ENCODE peak calls at places on chromosomes 13 and 19, in six cellular contexts. One of them, this sample, is unnamed.
A peak's percentile ranks its signal among the peaks of the same experiment; 100 is the strongest.

GRCh38 chr13:52130641-52131040 is 1.8 kb upstream of the NEK5 start:
- DNase-seq in right lobe of liver: no peak
- DNase-seq in AG10803: no peak
- DNase-seq in stimulated activated CD4-positive, alpha-beta T cell treated with anti-CD3 and anti-CD28 coated beads, Interleukin-1b, Interleukin-23, amount 100 ng/mL, for 1 hour: no peak
- DNase-seq in CD8-positive, alpha-beta T cell: no peak
- DNase-seq in NCI-H1930: no peak
- DNase-seq in this sample: no peak

GRCh38 chr13:43123856-43124255 is 100.5 kb downstream of the DNAJC15 start:
- DNase-seq in right lobe of liver: no peak
- DNase-seq in AG10803: no peak
- DNase-seq in stimulated activated CD4-positive, alpha-beta T cell treated with anti-CD3 and anti-CD28 coated beads, Interleukin-1b, Interleukin-23, amount 100 ng/mL, for 1 hour: no peak
- DNase-seq in CD8-positive, alpha-beta T cell: no peak
- DNase-seq in NCI-H1930: no peak
- DNase-seq in this sample: no peak

GRCh38 chr13:47997384-47997783 is 3.7 kb downstream of the SUCLA2 start:
- DNase-seq in right lobe of liver: no peak
- DNase-seq in AG10803: no peak
- DNase-seq in stimulated activated CD4-positive, alpha-beta T cell treated with anti-CD3 and anti-CD28 coated beads, Interleukin-1b, Interleukin-23, amount 100 ng/mL, for 1 hour: no peak
- DNase-seq in CD8-positive, alpha-beta T cell: no peak
- DNase-seq in NCI-H1930: no peak
- DNase-seq in this sample: no peak

GRCh38 chr19:2888739-2889224 is 11.9 kb upstream of the ZNF57 start:
- DNase-seq in right lobe of liver: no peak
- DNase-seq in AG10803: peak; percentile 13
- DNase-seq in stimulated activated CD4-positive, alpha-beta T cell treated with anti-CD3 and anti-CD28 coated beads, Interleukin-1b, Interleukin-23, amount 100 ng/mL, for 1 hour: peak; percentile 31
- DNase-seq in CD8-positive, alpha-beta T cell: peak; percentile 26
- DNase-seq in NCI-H1930: peak; percentile 93
- DNase-seq in this sample: peak; percentile 53

GRCh38 chr19:41321600-41322270 is 11.8 kb downstream of the CCDC97 start:
- DNase-seq in right lobe of liver: peak; percentile 40
- DNase-seq in AG10803: peak; percentile 70
- DNase-seq in stimulated activated CD4-positive, alpha-beta T cell treated with anti-CD3 and anti-CD28 coated beads, Interleukin-1b, Interleukin-23, amount 100 ng/mL, for 1 hour: no peak
- DNase-seq in CD8-positive, alpha-beta T cell: no peak
- DNase-seq in NCI-H1930: no peak
- DNase-seq in this sample: no peak

GRCh38 chr19:2431318-2432055 is 4.1 kb upstream of the TIMM13 start:
- DNase-seq in right lobe of liver: no peak
- DNase-seq in AG10803: no peak
- DNase-seq in stimulated activated CD4-positive, alpha-beta T cell treated with anti-CD3 and anti-CD28 coated beads, Interleukin-1b, Interleukin-23, amount 100 ng/mL, for 1 hour: no peak
- DNase-seq in CD8-positive, alpha-beta T cell: no peak
- DNase-seq in NCI-H1930: no peak
- DNase-seq in this sample: no peak

GRCh38 chr19:30755581-30755980 is 383.4 kb downstream of the ZNF536 start:
- DNase-seq in right lobe of liver: no peak
- DNase-seq in AG10803: no peak
- DNase-seq in stimulated activated CD4-positive, alpha-beta T cell treated with anti-CD3 and anti-CD28 coated beads, Interleukin-1b, Interleukin-23, amount 100 ng/mL, for 1 hour: no peak
- DNase-seq in CD8-positive, alpha-beta T cell: no peak
- DNase-seq in NCI-H1930: no peak
- DNase-seq in this sample: no peak

GRCh38 chr19:2438178-2438577 is 10.8 kb upstream of the TIMM13 start:
- DNase-seq in right lobe of liver: no peak
- DNase-seq in AG10803: no peak
- DNase-seq in stimulated activated CD4-positive, alpha-beta T cell treated with anti-CD3 and anti-CD28 coated beads, Interleukin-1b, Interleukin-23, amount 100 ng/mL, for 1 hour: no peak
- DNase-seq in CD8-positive, alpha-beta T cell: no peak
- DNase-seq in NCI-H1930: no peak
- DNase-seq in this sample: no peak

GRCh38 chr13:49681837-49682236 is 9.4 kb downstream of the EBPL start:
- DNase-seq in right lobe of liver: no peak
- DNase-seq in AG10803: peak; percentile 53
- DNase-seq in stimulated activated CD4-positive, alpha-beta T cell treated with anti-CD3 and anti-CD28 coated beads, Interleukin-1b, Interleukin-23, amount 100 ng/mL, for 1 hour: no peak
- DNase-seq in CD8-positive, alpha-beta T cell: no peak
- DNase-seq in NCI-H1930: no peak
- DNase-seq in this sample: no peak

GRCh38 chr13:78370231-78370630 is 233.1 kb downstream of the POU4F1 start:
- DNase-seq in right lobe of liver: no peak
- DNase-seq in AG10803: no peak
- DNase-seq in stimulated activated CD4-positive, alpha-beta T cell treated with anti-CD3 and anti-CD28 coated beads, Interleukin-1b, Interleukin-23, amount 100 ng/mL, for 1 hour: no peak
- DNase-seq in CD8-positive, alpha-beta T cell: no peak
- DNase-seq in NCI-H1930: no peak
- DNase-seq in this sample: no peak

GRCh38 chr19:35293733-35294309 is 1.9 kb downstream of the MAG start:
- DNase-seq in right lobe of liver: no peak
- DNase-seq in AG10803: no peak
- DNase-seq in stimulated activated CD4-positive, alpha-beta T cell treated with anti-CD3 and anti-CD28 coated beads, Interleukin-1b, Interleukin-23, amount 100 ng/mL, for 1 hour: no peak
- DNase-seq in CD8-positive, alpha-beta T cell: no peak
- DNase-seq in NCI-H1930: no peak
- DNase-seq in this sample: no peak

GRCh38 chr13:101880581-101880980 is 428.1 kb downstream of the ITGBL1 start:
- DNase-seq in right lobe of liver: no peak
- DNase-seq in AG10803: no peak
- DNase-seq in stimulated activated CD4-positive, alpha-beta T cell treated with anti-CD3 and anti-CD28 coated beads, Interleukin-1b, Interleukin-23, amount 100 ng/mL, for 1 hour: no peak
- DNase-seq in CD8-positive, alpha-beta T cell: no peak
- DNase-seq in NCI-H1930: no peak
- DNase-seq in this sample: no peak

GRCh38 chr13:23754506-23754905 is 134.7 kb downstream of the MIPEP start:
- DNase-seq in right lobe of liver: no peak
- DNase-seq in AG10803: no peak
- DNase-seq in stimulated activated CD4-positive, alpha-beta T cell treated with anti-CD3 and anti-CD28 coated beads, Interleukin-1b, Interleukin-23, amount 100 ng/mL, for 1 hour: no peak
- DNase-seq in CD8-positive, alpha-beta T cell: no peak
- DNase-seq in NCI-H1930: no peak
- DNase-seq in this sample: no peak

GRCh38 chr19:49951806-49952474 is 9.0 kb downstream of the SIGLEC11 start:
- DNase-seq in right lobe of liver: no peak
- DNase-seq in AG10803: no peak
- DNase-seq in stimulated activated CD4-positive, alpha-beta T cell treated with anti-CD3 and anti-CD28 coated beads, Interleukin-1b, Interleukin-23, amount 100 ng/mL, for 1 hour: no peak
- DNase-seq in CD8-positive, alpha-beta T cell: no peak
- DNase-seq in NCI-H1930: no peak
- DNase-seq in this sample: no peak

GRCh38 chr13:82634946-82635345 is 1247.3 kb downstream of the SLITRK1 start:
- DNase-seq in right lobe of liver: no peak
- DNase-seq in AG10803: no peak
- DNase-seq in stimulated activated CD4-positive, alpha-beta T cell treated with anti-CD3 and anti-CD28 coated beads, Interleukin-1b, Interleukin-23, amount 100 ng/mL, for 1 hour: no peak
- DNase-seq in CD8-positive, alpha-beta T cell: no peak
- DNase-seq in NCI-H1930: no peak
- DNase-seq in this sample: no peak

GRCh38 chr19:38665950-38666661 is 18.7 kb downstream of the ACTN4 start:
- DNase-seq in right lobe of liver: peak; percentile 54
- DNase-seq in AG10803: peak; percentile 95
- DNase-seq in stimulated activated CD4-positive, alpha-beta T cell treated with anti-CD3 and anti-CD28 coated beads, Interleukin-1b, Interleukin-23, amount 100 ng/mL, for 1 hour: no peak
- DNase-seq in CD8-positive, alpha-beta T cell: no peak
- DNase-seq in NCI-H1930: no peak
- DNase-seq in this sample: no peak

GRCh38 chr19:3608750-3609322 is 2.2 kb upstream of the TBXA2R start:
- DNase-seq in right lobe of liver: peak; percentile 59
- DNase-seq in AG10803: no peak
- DNase-seq in stimulated activated CD4-positive, alpha-beta T cell treated with anti-CD3 and anti-CD28 coated beads, Interleukin-1b, Interleukin-23, amount 100 ng/mL, for 1 hour: no peak
- DNase-seq in CD8-positive, alpha-beta T cell: no peak
- DNase-seq in NCI-H1930: no peak
- DNase-seq in this sample: no peak

GRCh38 chr19:19280561-19280960 is 7.5 kb upstream of the TM6SF2 start:
- DNase-seq in right lobe of liver: no peak
- DNase-seq in AG10803: peak; percentile 80
- DNase-seq in stimulated activated CD4-positive, alpha-beta T cell treated with anti-CD3 and anti-CD28 coated beads, Interleukin-1b, Interleukin-23, amount 100 ng/mL, for 1 hour: no peak
- DNase-seq in CD8-positive, alpha-beta T cell: no peak
- DNase-seq in NCI-H1930: no peak
- DNase-seq in this sample: no peak

GRCh38 chr13:24274452-24274971 is 34.9 kb upstream of the C1QTNF9 start:
- DNase-seq in right lobe of liver: no peak
- DNase-seq in AG10803: no peak
- DNase-seq in stimulated activated CD4-positive, alpha-beta T cell treated with anti-CD3 and anti-CD28 coated beads, Interleukin-1b, Interleukin-23, amount 100 ng/mL, for 1 hour: no peak
- DNase-seq in CD8-positive, alpha-beta T cell: peak; percentile 43
- DNase-seq in NCI-H1930: no peak
- DNase-seq in this sample: peak; percentile 45

GRCh38 chr13:36430247-36431203 is 1.8 kb upstream of the CCNA1 start:
- DNase-seq in right lobe of liver: no peak
- DNase-seq in AG10803: no peak
- DNase-seq in stimulated activated CD4-positive, alpha-beta T cell treated with anti-CD3 and anti-CD28 coated beads, Interleukin-1b, Interleukin-23, amount 100 ng/mL, for 1 hour: no peak
- DNase-seq in CD8-positive, alpha-beta T cell: no peak
- DNase-seq in NCI-H1930: no peak
- DNase-seq in this sample: no peak

GRCh38 chr13:110213461-110214074 is 93.4 kb downstream of the COL4A1 start:
- DNase-seq in right lobe of liver: no peak
- DNase-seq in AG10803: no peak
- DNase-seq in stimulated activated CD4-positive, alpha-beta T cell treated with anti-CD3 and anti-CD28 coated beads, Interleukin-1b, Interleukin-23, amount 100 ng/mL, for 1 hour: no peak
- DNase-seq in CD8-positive, alpha-beta T cell: no peak
- DNase-seq in NCI-H1930: no peak
- DNase-seq in this sample: no peak

GRCh38 chr13:79128158-79128557 is 277.9 kb downstream of the RBM26 start:
- DNase-seq in right lobe of liver: no peak
- DNase-seq in AG10803: peak; percentile 2
- DNase-seq in stimulated activated CD4-positive, alpha-beta T cell treated with anti-CD3 and anti-CD28 coated beads, Interleukin-1b, Interleukin-23, amount 100 ng/mL, for 1 hour: no peak
- DNase-seq in CD8-positive, alpha-beta T cell: no peak
- DNase-seq in NCI-H1930: no peak
- DNase-seq in this sample: no peak

GRCh38 chr19:34313188-34313587 is 51.8 kb upstream of the GPI start:
- DNase-seq in right lobe of liver: no peak
- DNase-seq in AG10803: peak; percentile 53
- DNase-seq in stimulated activated CD4-positive, alpha-beta T cell treated with anti-CD3 and anti-CD28 coated beads, Interleukin-1b, Interleukin-23, amount 100 ng/mL, for 1 hour: no peak
- DNase-seq in CD8-positive, alpha-beta T cell: no peak
- DNase-seq in NCI-H1930: no peak
- DNase-seq in this sample: no peak

GRCh38 chr13:48647625-48648024 is 6.1 kb upstream of the CYSLTR2 start:
- DNase-seq in right lobe of liver: no peak
- DNase-seq in AG10803: no peak
- DNase-seq in stimulated activated CD4-positive, alpha-beta T cell treated with anti-CD3 and anti-CD28 coated beads, Interleukin-1b, Interleukin-23, amount 100 ng/mL, for 1 hour: no peak
- DNase-seq in CD8-positive, alpha-beta T cell: no peak
- DNase-seq in NCI-H1930: no peak
- DNase-seq in this sample: no peak

GRCh38 chr13:23986619-23987018 is 89.3 kb upstream of the C1QTNF9B start:
- DNase-seq in right lobe of liver: no peak
- DNase-seq in AG10803: peak; percentile 98
- DNase-seq in stimulated activated CD4-positive, alpha-beta T cell treated with anti-CD3 and anti-CD28 coated beads, Interleukin-1b, Interleukin-23, amount 100 ng/mL, for 1 hour: no peak
- DNase-seq in CD8-positive, alpha-beta T cell: no peak
- DNase-seq in NCI-H1930: no peak
- DNase-seq in this sample: no peak

GRCh38 chr19:46413262-46414031 is at the start of gene CCDC8:
- DNase-seq in right lobe of liver: peak; percentile 60
- DNase-seq in AG10803: peak; percentile 88
- DNase-seq in stimulated activated CD4-positive, alpha-beta T cell treated with anti-CD3 and anti-CD28 coated beads, Interleukin-1b, Interleukin-23, amount 100 ng/mL, for 1 hour: no peak
- DNase-seq in CD8-positive, alpha-beta T cell: no peak
- DNase-seq in NCI-H1930: no peak
- DNase-seq in this sample: no peak

GRCh38 chr13:96178759-96179158 is 88.9 kb downstream of the HS6ST3 start:
- DNase-seq in right lobe of liver: no peak
- DNase-seq in AG10803: no peak
- DNase-seq in stimulated activated CD4-positive, alpha-beta T cell treated with anti-CD3 and anti-CD28 coated beads, Interleukin-1b, Interleukin-23, amount 100 ng/mL, for 1 hour: no peak
- DNase-seq in CD8-positive, alpha-beta T cell: no peak
- DNase-seq in NCI-H1930: no peak
- DNase-seq in this sample: no peak

GRCh38 chr13:68927387-68928026 is 1180.1 kb upstream of the ATXN8OS start:
- DNase-seq in right lobe of liver: no peak
- DNase-seq in AG10803: no peak
- DNase-seq in stimulated activated CD4-positive, alpha-beta T cell treated with anti-CD3 and anti-CD28 coated beads, Interleukin-1b, Interleukin-23, amount 100 ng/mL, for 1 hour: no peak
- DNase-seq in CD8-positive, alpha-beta T cell: no peak
- DNase-seq in NCI-H1930: peak; percentile 36
- DNase-seq in this sample: no peak

GRCh38 chr19:7983286-7983950 is 22.0 kb downstream of the ELAVL1 start:
- DNase-seq in right lobe of liver: peak; percentile 8
- DNase-seq in AG10803: no peak
- DNase-seq in stimulated activated CD4-positive, alpha-beta T cell treated with anti-CD3 and anti-CD28 coated beads, Interleukin-1b, Interleukin-23, amount 100 ng/mL, for 1 hour: no peak
- DNase-seq in CD8-positive, alpha-beta T cell: no peak
- DNase-seq in NCI-H1930: no peak
- DNase-seq in this sample: no peak

GRCh38 chr19:45716314-45717130 is 14.2 kb downstream of the FBXO46 start:
- DNase-seq in right lobe of liver: no peak
- DNase-seq in AG10803: peak; percentile 31
- DNase-seq in stimulated activated CD4-positive, alpha-beta T cell treated with anti-CD3 and anti-CD28 coated beads, Interleukin-1b, Interleukin-23, amount 100 ng/mL, for 1 hour: no peak
- DNase-seq in CD8-positive, alpha-beta T cell: peak; percentile 8
- DNase-seq in NCI-H1930: no peak
- DNase-seq in this sample: no peak

GRCh38 chr19:55484571-55485438 is at the start of gene NAT14:
- DNase-seq in right lobe of liver: no peak
- DNase-seq in AG10803: peak; percentile 43
- DNase-seq in stimulated activated CD4-positive, alpha-beta T cell treated with anti-CD3 and anti-CD28 coated beads, Interleukin-1b, Interleukin-23, amount 100 ng/mL, for 1 hour: no peak
- DNase-seq in CD8-positive, alpha-beta T cell: peak; percentile 34
- DNase-seq in NCI-H1930: peak; percentile 74
- DNase-seq in this sample: peak; percentile 69

GRCh38 chr19:50465986-50466771 is 10.1 kb upstream of the EMC10 start:
- DNase-seq in right lobe of liver: no peak
- DNase-seq in AG10803: no peak
- DNase-seq in stimulated activated CD4-positive, alpha-beta T cell treated with anti-CD3 and anti-CD28 coated beads, Interleukin-1b, Interleukin-23, amount 100 ng/mL, for 1 hour: no peak
- DNase-seq in CD8-positive, alpha-beta T cell: no peak
- DNase-seq in NCI-H1930: no peak
- DNase-seq in this sample: no peak

GRCh38 chr19:49475995-49476880 is 2.2 kb downstream of the FLT3LG start:
- DNase-seq in right lobe of liver: no peak
- DNase-seq in AG10803: no peak
- DNase-seq in stimulated activated CD4-positive, alpha-beta T cell treated with anti-CD3 and anti-CD28 coated beads, Interleukin-1b, Interleukin-23, amount 100 ng/mL, for 1 hour: peak; percentile 48
- DNase-seq in CD8-positive, alpha-beta T cell: no peak
- DNase-seq in NCI-H1930: peak; percentile 78
- DNase-seq in this sample: peak; percentile 64

GRCh38 chr19:3902317-3902973 is 22.0 kb downstream of the ATCAY start:
- DNase-seq in right lobe of liver: no peak
- DNase-seq in AG10803: no peak
- DNase-seq in stimulated activated CD4-positive, alpha-beta T cell treated with anti-CD3 and anti-CD28 coated beads, Interleukin-1b, Interleukin-23, amount 100 ng/mL, for 1 hour: no peak
- DNase-seq in CD8-positive, alpha-beta T cell: no peak
- DNase-seq in NCI-H1930: no peak
- DNase-seq in this sample: no peak

This sample was measured in naive thymus-derived CD4-positive, alpha-beta T cell.